ENCODE peak calls at places on chromosomes 2 and 18, in four cellular contexts. One of them, this sample, is unnamed.

GRCh38 chr2:238235331-238235732 is 4.5 kb downstream of the HES6 start:
- DNase-seq in foreskin fibroblast: peak
- DNase-seq in WERI-Rb-1: peak
- DNase-seq in A549: no peak
- DNase-seq in this sample: no peak

GRCh38 chr2:86543335-86543734 is 19.9 kb downstream of the CHMP3 start:
- DNase-seq in foreskin fibroblast: no peak
- DNase-seq in WERI-Rb-1: no peak
- DNase-seq in A549: no peak
- DNase-seq in this sample: no peak

GRCh38 chr2:112588611-112589045 is 4.2 kb downstream of the CHCHD5 start:
- DNase-seq in foreskin fibroblast: no peak
- DNase-seq in WERI-Rb-1: peak
- DNase-seq in A549: no peak
- DNase-seq in this sample: no peak

GRCh38 chr2:88829607-88830463 is 138.4 kb downstream of the RPIA start:
- DNase-seq in foreskin fibroblast: no peak
- DNase-seq in WERI-Rb-1: no peak
- DNase-seq in A549: no peak
- DNase-seq in this sample: no peak

GRCh38 chr18:69648486-69648885 is 247.8 kb downstream of the DOK6 start:
- DNase-seq in foreskin fibroblast: no peak
- DNase-seq in WERI-Rb-1: no peak
- DNase-seq in A549: no peak
- DNase-seq in this sample: no peak

GRCh38 chr2:69118609-69119008 is 105.6 kb downstream of the ANTXR1 start:
- DNase-seq in foreskin fibroblast: peak
- DNase-seq in WERI-Rb-1: no peak
- DNase-seq in A549: no peak
- DNase-seq in this sample: no peak

GRCh38 chr18:78999939-79000338 is 20.3 kb downstream of the SALL3 start:
- DNase-seq in foreskin fibroblast: no peak
- DNase-seq in WERI-Rb-1: no peak
- DNase-seq in A549: no peak
- DNase-seq in this sample: no peak

GRCh38 chr18:2570772-2571199 is 519 bp downstream of the METTL4 start:
- DNase-seq in foreskin fibroblast: peak
- DNase-seq in WERI-Rb-1: peak
- DNase-seq in A549: peak
- DNase-seq in this sample: peak

GRCh38 chr18:78716581-78716980 is 263.0 kb upstream of the SALL3 start:
- DNase-seq in foreskin fibroblast: no peak
- DNase-seq in WERI-Rb-1: no peak
- DNase-seq in A549: no peak
- DNase-seq in this sample: no peak

GRCh38 chr2:9814129-9814868 is 29.0 kb upstream of the TAF1B start:
- DNase-seq in foreskin fibroblast: no peak
- DNase-seq in WERI-Rb-1: peak
- DNase-seq in A549: no peak
- DNase-seq in this sample: no peak
- TF ChIP-seq CTCF in foreskin fibroblast: no peak
- TF ChIP-seq CTCF in WERI-Rb-1: no peak
- TF ChIP-seq CTCF in A549: no peak
- TF ChIP-seq CTCF in this sample: no peak

GRCh38 chr2:203394519-203395227 is 66.5 kb downstream of the ABI2 start:
- DNase-seq in foreskin fibroblast: no peak
- DNase-seq in WERI-Rb-1: no peak
- DNase-seq in A549: peak
- DNase-seq in this sample: no peak

GRCh38 chr2:203399031-203399430 is 70.8 kb downstream of the ABI2 start:
- DNase-seq in foreskin fibroblast: peak
- DNase-seq in WERI-Rb-1: no peak
- DNase-seq in A549: no peak
- DNase-seq in this sample: no peak

GRCh38 chr2:203395858-203396257 is 67.7 kb downstream of the ABI2 start:
- DNase-seq in foreskin fibroblast: no peak
- DNase-seq in WERI-Rb-1: no peak
- DNase-seq in A549: no peak
- DNase-seq in this sample: no peak

GRCh38 chr2:203400805-203401585 is 72.8 kb downstream of the ABI2 start:
- DNase-seq in foreskin fibroblast: peak
- DNase-seq in WERI-Rb-1: no peak
- DNase-seq in A549: peak
- DNase-seq in this sample: no peak

DNA sequence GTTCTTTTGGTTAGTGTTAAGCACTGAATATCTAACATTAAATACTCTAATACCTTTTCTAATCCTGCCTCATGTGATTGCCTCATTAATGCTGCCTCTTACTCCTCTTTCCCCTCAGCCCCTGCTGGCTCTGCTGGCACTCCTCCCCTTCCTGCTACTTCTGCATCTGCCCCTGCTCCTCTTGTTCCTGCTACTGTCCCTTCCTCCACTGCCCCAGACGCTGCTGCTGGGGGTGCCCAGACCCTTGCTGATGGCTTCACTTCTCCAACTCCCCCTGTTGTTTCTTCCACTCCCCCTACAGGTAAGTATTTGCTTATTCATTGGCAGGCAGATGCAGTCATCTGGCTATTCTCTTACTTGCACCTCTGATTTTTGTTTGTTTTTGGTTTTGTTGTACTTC is 68.5 kb downstream of the ABI2 start:
- DNase-seq in foreskin fibroblast: no peak
- DNase-seq in WERI-Rb-1: peak
- DNase-seq in A549: peak
- DNase-seq in this sample: no peak
- TF ChIP-seq CTCF in foreskin fibroblast: peak
- TF ChIP-seq CTCF in WERI-Rb-1: peak
- TF ChIP-seq CTCF in A549: peak
- TF ChIP-seq CTCF in this sample: peak

GRCh38 chr18:43570593-43570992 is 293.3 kb upstream of the SYT4 start:
- DNase-seq in foreskin fibroblast: no peak
- DNase-seq in WERI-Rb-1: no peak
- DNase-seq in A549: no peak
- DNase-seq in this sample: no peak
- TF ChIP-seq CTCF in foreskin fibroblast: no peak
- TF ChIP-seq CTCF in WERI-Rb-1: no peak
- TF ChIP-seq CTCF in A549: no peak
- TF ChIP-seq CTCF in this sample: no peak

GRCh38 chr2:177756346-177756745 is 316.2 kb downstream of the PDE11A start:
- DNase-seq in foreskin fibroblast: no peak
- DNase-seq in WERI-Rb-1: no peak
- DNase-seq in A549: no peak
- DNase-seq in this sample: no peak

GRCh38 chr2:177754476-177754873 is 318.1 kb downstream of the PDE11A start:
- DNase-seq in foreskin fibroblast: no peak
- DNase-seq in WERI-Rb-1: no peak
- DNase-seq in A549: no peak
- DNase-seq in this sample: no peak

GRCh38 chr2:177753682-177754475 is 318.7 kb downstream of the PDE11A start:
- DNase-seq in foreskin fibroblast: peak
- DNase-seq in WERI-Rb-1: peak
- DNase-seq in A549: peak
- DNase-seq in this sample: peak

GRCh38 chr2:177759443-177759842 is 313.1 kb downstream of the PDE11A start:
- DNase-seq in foreskin fibroblast: peak
- DNase-seq in WERI-Rb-1: no peak
- DNase-seq in A549: no peak
- DNase-seq in this sample: no peak

DNA sequence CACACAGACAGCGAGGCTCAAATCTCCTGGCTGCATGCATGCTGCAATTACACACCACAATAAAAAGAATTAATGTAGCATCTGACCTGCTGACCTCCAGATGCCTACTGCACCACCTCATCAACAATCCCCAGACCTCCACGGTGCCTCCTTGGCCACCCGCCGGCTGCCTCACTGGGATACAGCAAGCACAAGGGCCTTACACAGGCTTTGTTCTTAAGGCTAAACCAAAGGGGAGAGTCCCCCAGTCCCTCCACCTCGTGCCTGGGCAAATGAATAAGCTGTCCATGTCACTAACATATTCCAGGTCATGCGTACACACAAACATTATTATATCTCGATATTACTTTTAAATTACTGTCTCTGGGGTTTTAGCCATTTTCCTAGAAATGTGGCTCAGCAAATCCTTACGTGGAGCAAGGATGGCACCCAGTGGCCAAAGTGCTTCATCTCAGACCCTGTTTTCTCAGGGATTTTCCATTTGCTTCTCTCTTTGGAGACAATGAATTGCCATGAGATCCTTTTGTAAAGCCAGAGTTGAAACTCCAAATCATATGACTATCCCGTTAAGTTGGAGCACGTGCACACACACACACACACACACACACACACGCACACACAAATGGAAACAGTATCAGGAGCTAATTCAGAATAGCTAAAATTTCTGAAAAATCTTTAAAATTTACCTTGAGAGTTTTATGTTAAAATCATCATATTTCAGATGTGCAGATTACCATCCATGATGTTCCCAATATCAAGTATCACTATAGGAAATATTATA is 313.8 kb downstream of the PDE11A start:
- DNase-seq in foreskin fibroblast: peak
- DNase-seq in WERI-Rb-1: peak
- DNase-seq in A549: peak
- DNase-seq in this sample: peak
- TF ChIP-seq CTCF in foreskin fibroblast: peak
- TF ChIP-seq CTCF in WERI-Rb-1: peak
- TF ChIP-seq CTCF in A549: peak
- TF ChIP-seq CTCF in this sample: peak

GRCh38 chr2:10668402-10669012 is 21.3 kb downstream of the NOL10 start:
- DNase-seq in foreskin fibroblast: peak
- DNase-seq in WERI-Rb-1: no peak
- DNase-seq in A549: peak
- DNase-seq in this sample: no peak
- TF ChIP-seq CTCF in foreskin fibroblast: peak
- TF ChIP-seq CTCF in WERI-Rb-1: peak
- TF ChIP-seq CTCF in A549: peak
- TF ChIP-seq CTCF in this sample: peak

GRCh38 chr18:32553174-32553573 is 82.5 kb upstream of the GAREM1 start:
- DNase-seq in foreskin fibroblast: no peak
- DNase-seq in WERI-Rb-1: no peak
- DNase-seq in A549: no peak
- DNase-seq in this sample: no peak

GRCh38 chr18:32552421-32553030 is 81.8 kb upstream of the GAREM1 start:
- DNase-seq in foreskin fibroblast: peak
- DNase-seq in WERI-Rb-1: peak
- DNase-seq in A549: peak
- DNase-seq in this sample: no peak

GRCh38 chr18:32549248-32549842 is 78.7 kb upstream of the GAREM1 start:
- DNase-seq in foreskin fibroblast: peak
- DNase-seq in WERI-Rb-1: peak
- DNase-seq in A549: peak
- DNase-seq in this sample: no peak

GRCh38 chr18:32548688-32549087 is 78.0 kb upstream of the GAREM1 start:
- DNase-seq in foreskin fibroblast: no peak
- DNase-seq in WERI-Rb-1: peak
- DNase-seq in A549: no peak
- DNase-seq in this sample: no peak

GRCh38 chr18:32550958-32551357 is 80.3 kb upstream of the GAREM1 start:
- DNase-seq in foreskin fibroblast: peak
- DNase-seq in WERI-Rb-1: peak
- DNase-seq in A549: no peak
- DNase-seq in this sample: no peak
- TF ChIP-seq CTCF in foreskin fibroblast: no peak
- TF ChIP-seq CTCF in WERI-Rb-1: no peak
- TF ChIP-seq CTCF in A549: no peak
- TF ChIP-seq CTCF in this sample: no peak

GRCh38 chr18:44973282-44973681 is 292.6 kb downstream of the SETBP1 start:
- DNase-seq in foreskin fibroblast: peak
- DNase-seq in WERI-Rb-1: no peak
- DNase-seq in A549: peak
- DNase-seq in this sample: no peak
- TF ChIP-seq CTCF in foreskin fibroblast: peak
- TF ChIP-seq CTCF in WERI-Rb-1: no peak
- TF ChIP-seq CTCF in A549: no peak
- TF ChIP-seq CTCF in this sample: no peak